ENCODE peak calls at places on chromosomes 13 and 19, in four cellular contexts. One of them, this sample, is unnamed.
A peak's percentile ranks its signal among the peaks of the same experiment; 100 is the strongest.

GRCh38 chr13:44306401-44307192 is 67.0 kb upstream of the SERP2 start:
- DNase-seq in activated CD4-positive, alpha-beta T cell treated with anti-CD3 and anti-CD28 coated beads, Interleukin-2, amount 10 ng/mL, durations not matched to agents 7 days and 5 days: no peak
- DNase-seq in GM23338: peak; percentile 62
- DNase-seq in M059J: peak; percentile 97
- DNase-seq in this sample: peak; percentile 100

GRCh38 chr13:114286808-114287207 is 5.4 kb downstream of the UPF3A start:
- DNase-seq in activated CD4-positive, alpha-beta T cell treated with anti-CD3 and anti-CD28 coated beads, Interleukin-2, amount 10 ng/mL, durations not matched to agents 7 days and 5 days: no peak
- DNase-seq in GM23338: no peak
- DNase-seq in M059J: no peak
- DNase-seq in this sample: no peak

GRCh38 chr13:82717249-82717648 is 1165.0 kb downstream of the SLITRK1 start:
- DNase-seq in activated CD4-positive, alpha-beta T cell treated with anti-CD3 and anti-CD28 coated beads, Interleukin-2, amount 10 ng/mL, durations not matched to agents 7 days and 5 days: no peak
- DNase-seq in GM23338: no peak
- DNase-seq in M059J: peak; percentile 47
- DNase-seq in this sample: peak; percentile 92

GRCh38 chr13:112888238-112889111 is 80.5 kb upstream of the MCF2L start:
- DNase-seq in activated CD4-positive, alpha-beta T cell treated with anti-CD3 and anti-CD28 coated beads, Interleukin-2, amount 10 ng/mL, durations not matched to agents 7 days and 5 days: no peak
- DNase-seq in GM23338: no peak
- DNase-seq in M059J: no peak
- DNase-seq in this sample: no peak

GRCh38 chr13:50989476-50989875 is 79.9 kb downstream of the RNASEH2B start:
- DNase-seq in activated CD4-positive, alpha-beta T cell treated with anti-CD3 and anti-CD28 coated beads, Interleukin-2, amount 10 ng/mL, durations not matched to agents 7 days and 5 days: no peak
- DNase-seq in GM23338: peak; percentile 71
- DNase-seq in M059J: no peak
- DNase-seq in this sample: peak; percentile 11

GRCh38 chr19:46015080-46015960 is 7.5 kb downstream of the PGLYRP1 start:
- DNase-seq in activated CD4-positive, alpha-beta T cell treated with anti-CD3 and anti-CD28 coated beads, Interleukin-2, amount 10 ng/mL, durations not matched to agents 7 days and 5 days: peak; percentile 63
- DNase-seq in GM23338: peak; percentile 96
- DNase-seq in M059J: peak; percentile 64
- DNase-seq in this sample: no peak

GRCh38 chr13:114110091-114110829 is 22.2 kb downstream of the RASA3 start:
- DNase-seq in activated CD4-positive, alpha-beta T cell treated with anti-CD3 and anti-CD28 coated beads, Interleukin-2, amount 10 ng/mL, durations not matched to agents 7 days and 5 days: peak; percentile 89
- DNase-seq in GM23338: peak; percentile 50
- DNase-seq in M059J: no peak
- DNase-seq in this sample: no peak

GRCh38 chr13:26941345-26942174 is 181.0 kb upstream of the GPR12 start:
- DNase-seq in activated CD4-positive, alpha-beta T cell treated with anti-CD3 and anti-CD28 coated beads, Interleukin-2, amount 10 ng/mL, durations not matched to agents 7 days and 5 days: no peak
- DNase-seq in GM23338: no peak
- DNase-seq in M059J: peak; percentile 84
- DNase-seq in this sample: peak; percentile 76

GRCh38 chr13:31965361-31966066 is 66.1 kb upstream of the FRY start:
- DNase-seq in activated CD4-positive, alpha-beta T cell treated with anti-CD3 and anti-CD28 coated beads, Interleukin-2, amount 10 ng/mL, durations not matched to agents 7 days and 5 days: no peak
- DNase-seq in GM23338: no peak
- DNase-seq in M059J: peak; percentile 86
- DNase-seq in this sample: peak; percentile 8

GRCh38 chr19:45102481-45102880 is 9.5 kb downstream of the PPP1R37 start:
- DNase-seq in activated CD4-positive, alpha-beta T cell treated with anti-CD3 and anti-CD28 coated beads, Interleukin-2, amount 10 ng/mL, durations not matched to agents 7 days and 5 days: no peak
- DNase-seq in GM23338: no peak
- DNase-seq in M059J: no peak
- DNase-seq in this sample: no peak

This sample was measured in HT1080.